ENCODE peak calls at places on chromosomes 7 and 10, in ten cellular contexts. Y is A549; D is uterus; V is IMR-90; M is CD4-positive, alpha-beta memory T cell; G is ovary; S is mucosa of descending colon; T is heart right ventricle; L is mammary epithelial cell; H is heart left ventricle. J is an unnamed sample.

GRCh38 chr10:128579280-128579679 is 453.1 kb upstream of the MKI67 start:
- DNase-seq in Y (no peak), D (no peak), V (no peak), M (no peak), G (no peak), S (no peak), T (no peak), L (no peak), H (no peak), J (no peak)

GRCh38 chr7:69403169-69403568 is 195.1 kb upstream of the AUTS2 start:
- DNase-seq in Y (peak; percentile 37), D (no peak), V (no peak), M (no peak), G (no peak), S (no peak), T (no peak), L (no peak), H (no peak), J (no peak)

GRCh38 chr7:101231644-101232043 is 6.0 kb downstream of the CLDN15 start:
- DNase-seq in Y (no peak), D (no peak), V (no peak), M (no peak), G (no peak), S (peak; percentile 45), T (no peak), L (no peak), H (no peak), J (peak; percentile 17)

GRCh38 chr10:43598447-43598846 is 7.8 kb upstream of the ZNF485 start:
- DNase-seq in Y (no peak), D (no peak), V (peak; percentile 58), M (no peak), G (no peak), S (no peak), T (peak; percentile 23), L (no peak), H (no peak), J (no peak)

GRCh38 chr10:43093423-43094090 is 16.7 kb downstream of the RET start:
- DNase-seq in Y (peak; percentile 24), D (no peak), V (peak; percentile 6), M (no peak), G (no peak), S (no peak), T (no peak), L (peak; percentile 31), H (no peak), J (no peak)

GRCh38 chr7:41507686-41508268 is 195.1 kb downstream of the INHBA start:
- DNase-seq in Y (no peak), D (no peak), V (no peak), M (no peak), G (no peak), S (no peak), T (no peak), L (no peak), H (no peak), J (no peak)

GRCh38 chr7:107690611-107691010 is 30.0 kb downstream of the SLC26A4 start:
- DNase-seq in Y (no peak), D (no peak), V (peak; percentile 19), M (no peak), G (no peak), S (no peak), T (no peak), L (no peak), H (no peak), J (no peak)

GRCh38 chr10:44968887-44969400 is 9.3 kb downstream of the RASSF4 start:
- DNase-seq in Y (no peak), D (no peak), V (no peak), M (no peak), G (peak; percentile 16), S (no peak), T (no peak), L (no peak), H (no peak), J (no peak)

GRCh38 chr10:31678573-31679122 is 250.0 kb downstream of the ARHGAP12 start:
- DNase-seq in Y (no peak), D (no peak), V (no peak), M (no peak), G (no peak), S (no peak), T (no peak), L (no peak), H (no peak), J (no peak)

GRCh38 chr7:134315679-134316538 is 821 bp downstream of the SLC35B4 start:
- DNase-seq in Y (peak; percentile 42), D (no peak), V (peak; percentile 16), M (peak; percentile 2), G (peak; percentile 15), S (no peak), T (no peak), L (peak; percentile 22), H (no peak), J (no peak)

GRCh38 chr7:1127001-1127400 is 33.0 kb downstream of the ZFAND2A start:
- DNase-seq in Y (no peak), D (no peak), V (no peak), M (no peak), G (no peak), S (no peak), T (no peak), L (no peak), H (no peak), J (no peak)

DNA sequence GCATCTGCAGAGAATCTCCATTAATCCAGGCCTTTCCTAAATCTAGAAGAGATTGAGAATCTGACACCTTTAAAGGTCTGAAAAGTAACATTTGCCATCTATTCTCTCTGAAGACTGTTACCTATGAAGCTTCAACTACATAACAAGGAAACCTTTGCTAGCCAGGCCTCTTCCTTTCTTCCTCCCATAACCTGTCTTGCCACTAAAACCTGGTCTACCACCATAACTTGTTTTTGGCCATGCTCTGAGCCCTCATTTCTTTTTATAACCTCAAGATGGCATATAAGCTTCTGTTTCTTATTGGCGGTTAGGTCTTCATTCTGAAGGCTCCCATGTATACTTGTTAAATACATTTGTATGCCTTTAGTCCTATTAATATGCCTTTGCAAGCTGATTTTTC is 348.4 kb upstream of the MEOX2 start:
- DNase-seq in Y (no peak), D (no peak), V (no peak), M (no peak), G (no peak), S (no peak), T (no peak), L (no peak), H (no peak), J (no peak)
- H3K4me3 ChIP-seq in Y (no peak overlapping the region), D (no peak overlapping the region), V (no peak overlapping the region), M (no peak overlapping the region), G (no peak overlapping the region), S (no peak overlapping the region), T (no peak overlapping the region), L (no peak overlapping the region), H (no peak overlapping the region), J (no peak overlapping the region)

DNA sequence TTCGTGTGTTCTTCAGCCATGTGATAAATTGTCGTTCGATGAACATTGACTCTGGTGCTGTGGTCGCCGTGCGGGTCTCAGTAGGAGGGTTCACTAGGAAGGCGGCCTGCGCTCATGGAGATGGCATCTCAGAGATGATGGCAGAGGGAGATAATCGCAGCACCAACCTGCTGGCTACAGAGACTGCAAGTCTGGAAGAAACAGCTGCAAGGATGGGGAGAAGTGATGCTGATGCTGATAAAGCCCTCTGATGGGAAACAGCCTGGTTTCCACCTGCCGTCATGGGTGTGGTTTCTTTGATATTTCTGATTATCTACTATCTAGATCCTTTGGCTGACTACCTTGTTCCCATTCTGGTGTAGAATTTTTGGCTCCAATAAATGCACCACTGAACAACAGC is 130.5 kb upstream of the ANKRD30A start:
- DNase-seq in Y (no peak), D (no peak), V (no peak), M (no peak), G (no peak), S (no peak), T (no peak), L (no peak), H (no peak), J (no peak)
- H3K9me3 ChIP-seq in Y (no peaks in the 10 kb centered on the region), D (no peaks in the 10 kb centered on the region), V (peaks cover 7% of the 10 kb centered on the region), M (no peaks in the 10 kb centered on the region), G (no peaks in the 10 kb centered on the region), S (peaks cover 61% of the 10 kb centered on the region), T (no peaks in the 10 kb centered on the region), L (peaks cover 18% of the 10 kb centered on the region), H (no peaks in the 10 kb centered on the region), J (no peaks in the 10 kb centered on the region)

GRCh38 chr10:98649170-98649569 is 202.4 kb upstream of the HPS1 start:
- DNase-seq in Y (no peak), D (no peak), V (no peak), M (no peak), G (no peak), S (no peak), T (no peak), L (no peak), H (no peak), J (no peak)

GRCh38 chr10:98642281-98642680 is 195.5 kb upstream of the HPS1 start:
- DNase-seq in Y (no peak), D (no peak), V (no peak), M (no peak), G (no peak), S (no peak), T (no peak), L (peak; percentile 37), H (no peak), J (no peak)

DNA sequence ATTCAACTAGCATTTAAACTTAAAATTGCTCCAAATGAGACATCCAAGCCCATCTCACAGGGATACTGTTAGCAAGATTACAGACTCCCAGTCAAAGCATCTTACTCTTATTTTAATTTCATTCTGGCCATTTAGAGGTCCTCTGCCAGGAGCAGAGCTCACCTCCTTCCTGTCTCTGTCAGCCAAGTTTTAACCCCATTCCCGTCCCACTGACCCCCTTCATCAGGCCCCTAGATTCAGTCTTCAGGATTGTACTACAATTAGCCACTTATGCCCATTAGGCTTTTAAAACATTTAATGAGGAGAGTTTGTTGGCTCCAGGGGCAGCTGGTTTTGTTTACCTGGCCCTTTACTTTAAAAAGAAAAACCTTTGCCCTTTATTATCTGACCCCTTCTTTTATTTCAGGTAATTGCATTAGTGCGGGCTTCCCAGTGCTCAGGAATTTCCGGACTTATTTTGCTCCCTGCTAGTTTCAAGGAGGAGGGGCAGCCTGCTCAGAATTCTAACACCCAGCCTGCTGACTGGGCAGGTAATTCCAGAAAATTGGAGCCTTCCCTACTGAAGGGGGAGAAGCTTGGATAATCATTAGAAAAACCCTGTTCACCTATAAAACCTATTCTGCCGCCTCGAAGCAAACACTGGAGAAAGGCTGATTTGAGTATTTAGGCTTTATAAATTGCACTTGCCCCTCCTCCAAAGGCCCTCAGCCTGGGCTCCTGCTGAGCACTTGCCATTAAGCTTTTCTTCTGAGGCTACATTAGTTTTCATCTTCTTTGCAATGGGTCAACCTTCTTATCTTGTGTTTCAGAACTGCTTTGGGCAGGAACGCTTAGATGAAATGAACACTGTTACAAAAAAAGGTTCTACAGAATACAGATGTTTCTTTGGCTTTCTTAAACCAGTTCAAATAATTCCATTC is 200.5 kb upstream of the HPS1 start:
- DNase-seq in Y (no peak), D (no peak), V (no peak), M (no peak), G (no peak), S (no peak), T (no peak), L (no peak), H (no peak), J (no peak)
- H3K4me3 ChIP-seq in Y (no peak overlapping the region), D (no peak overlapping the region), V (no peak overlapping the region), M (no peak overlapping the region), G (no peak overlapping the region), S (no peak overlapping the region), T (no peak overlapping the region), L (no peak overlapping the region), H (no peak overlapping the region), J (no peak overlapping the region)

DNA sequence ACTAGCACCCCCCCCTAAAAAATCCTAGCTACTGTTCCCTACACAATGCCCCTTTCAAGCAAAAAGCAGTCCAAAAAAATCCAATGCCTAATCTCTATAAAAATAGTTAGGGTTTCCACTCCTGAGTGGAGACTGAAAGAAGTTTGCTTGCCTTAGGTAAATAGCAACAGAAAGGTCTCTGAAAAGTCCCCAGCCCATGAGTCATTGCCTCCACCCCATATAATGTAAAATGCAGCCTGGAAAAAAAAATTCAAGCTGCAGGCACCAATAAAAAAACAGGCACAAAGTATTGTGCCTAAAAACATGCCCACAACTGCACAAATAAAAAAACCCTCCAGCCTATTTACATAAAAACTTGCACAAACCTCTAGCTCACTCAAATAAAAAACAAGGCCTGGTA is 47.5 kb downstream of the ZNF680 start:
- DNase-seq in Y (no peak), D (no peak), V (no peak), M (no peak), G (no peak), S (no peak), T (no peak), L (peak; percentile 39), H (no peak), J (no peak)
- H3K9me3 ChIP-seq in Y (peaks cover 70% of the 10 kb centered on the region), D (no peaks in the 10 kb centered on the region), V (peaks cover 8% of the 10 kb centered on the region), M (no peaks in the 10 kb centered on the region), G (no peaks in the 10 kb centered on the region), S (peaks cover 93% of the 10 kb centered on the region), T (peaks cover 70% of the 10 kb centered on the region), L (peaks cover 31% of the 10 kb centered on the region), H (peaks cover 44% of the 10 kb centered on the region), J (no peaks in the 10 kb centered on the region)

J was measured in right cardiac atrium.